ENCODE peak calls at places on chromosomes 12 and 14, in six cellular contexts. T is foreskin fibroblast; S is mesothelial cell of epicardium; P is NCI-H1417; A is AG08395; O is stimulated activated CD4-positive, alpha-beta T cell treated with anti-CD3 and anti-CD28 coated beads, Interleukin-15, amount 100 ng/mL, for 1 hour. H is an unnamed sample.

GRCh38 chr12:102067574-102068258 is 5.9 kb upstream of the WASHC3 start:
- DNase-seq in P (peak; percentile 51), S (no peak), T (peak; percentile 74), O (no peak), A (peak; percentile 37), H (no peak)

GRCh38 chr14:65502676-65503124 is 90.2 kb downstream of the FUT8 start:
- DNase-seq in A (peak; percentile 23), P (no peak), O (no peak), S (no peak), T (peak; percentile 46), H (no peak)

GRCh38 chr12:936377-937345 is 12.8 kb downstream of the RAD52 start:
- DNase-seq in A (no peak), S (no peak), T (no peak), O (no peak), P (no peak), H (no peak)

GRCh38 chr12:124727244-124727673 is 136.4 kb downstream of the SCARB1 start:
- DNase-seq in O (no peak), S (no peak), A (peak; percentile 85), T (peak; percentile 88), P (no peak), H (no peak)

GRCh38 chr14:102893452-102893851 is 29.0 kb upstream of the AMN start:
- DNase-seq in S (no peak), A (peak; percentile 90), O (no peak), T (peak; percentile 94), P (no peak), H (no peak)

GRCh38 chr12:30026621-30027234 is 243.0 kb upstream of the TMTC1 start:
- DNase-seq in P (no peak), A (peak; percentile 58), O (no peak), S (no peak), T (peak; percentile 76), H (no peak)

GRCh38 chr12:53972152-53972702 is 699 bp upstream of the HOXC11 start:
- DNase-seq in O (no peak), P (no peak), S (no peak), A (no peak), T (peak; percentile 70), H (no peak)

GRCh38 chr14:93006484-93007128 is 83.7 kb downstream of the CHGA start:
- DNase-seq in O (no peak), T (no peak), S (no peak), P (peak; percentile 41), A (no peak), H (no peak)

GRCh38 chr12:59980491-59980890 is 384.7 kb downstream of the SLC16A7 start:
- DNase-seq in O (no peak), P (no peak), A (no peak), T (peak; percentile 41), S (no peak), H (no peak)

GRCh38 chr12:17588968-17589367 is 501.0 kb downstream of the RERGL start:
- DNase-seq in P (peak; percentile 23), T (no peak), O (no peak), S (no peak), A (no peak), H (peak; percentile 33)

GRCh38 chr14:77103475-77103874 is 5.4 kb downstream of the CIPC start:
- DNase-seq in S (no peak), O (no peak), T (no peak), A (no peak), P (no peak), H (no peak)

GRCh38 chr14:75200451-75200850 is 24.0 kb upstream of the TMED10 start:
- DNase-seq in S (no peak), P (peak; percentile 98), O (no peak), A (no peak), T (no peak), H (no peak)

GRCh38 chr12:133202493-133203343 is 21.4 kb downstream of the ZNF268 start:
- DNase-seq in P (peak; percentile 7), A (no peak), S (no peak), T (no peak), O (no peak), H (no peak)

GRCh38 chr14:34596891-34597290 is 33.1 kb downstream of the SNX6 start:
- DNase-seq in S (no peak), P (no peak), A (no peak), O (no peak), T (no peak), H (no peak)

GRCh38 chr12:65300679-65301349 is 22.3 kb downstream of the MSRB3 start:
- DNase-seq in A (no peak), T (peak; percentile 55), O (no peak), P (peak; percentile 31), S (no peak), H (peak; percentile 40)

GRCh38 chr14:85093631-85094330 is 436.2 kb upstream of the FLRT2 start:
- DNase-seq in T (peak; percentile 52), P (no peak), S (no peak), O (no peak), A (peak; percentile 5), H (no peak)

GRCh38 chr14:19799880-19800279 is 3.7 kb upstream of the OR4N2 start:
- DNase-seq in S (no peak), T (no peak), O (no peak), P (no peak), A (no peak), H (no peak)

GRCh38 chr14:85532981-85533820 is 3.3 kb downstream of the FLRT2 start:
- DNase-seq in S (peak; percentile 38), A (peak; percentile 72), T (peak; percentile 94), P (peak; percentile 83), O (no peak), H (peak; percentile 41)

GRCh38 chr14:76780875-76781647 is 19.8 kb downstream of the VASH1 start:
- DNase-seq in T (peak; percentile 33), A (no peak), S (no peak), O (no peak), P (no peak), H (no peak)

GRCh38 chr14:41636492-41637392 is 30.1 kb downstream of the LRFN5 start:
- DNase-seq in A (no peak), S (no peak), O (no peak), T (no peak), P (no peak), H (no peak)

GRCh38 chr14:36161781-36162180 is 14.7 kb downstream of the PTCSC3 start:
- DNase-seq in A (no peak), P (no peak), T (no peak), S (no peak), O (no peak), H (no peak)

GRCh38 chr12:20525064-20525610 is 156.8 kb downstream of the PDE3A start:
- DNase-seq in P (no peak), T (no peak), A (no peak), O (no peak), S (no peak), H (no peak)